ENCODE peak calls at places on chromosomes 7 and 10, in six cellular contexts. F is iris pigment epithelial cell; I is choroid plexus epithelial cell; U is GM04504; R is RWPE1; P is stimulated activated CD4-positive, alpha-beta T cell treated with anti-CD3 and anti-CD28 coated beads, Interleukin-2, amount 100 ng/mL, for 48 hours. O is an unnamed sample.

GRCh38 chr7:99473315-99473596 is 566 bp downstream of the ZNF789 start:
- DNase-seq in P (no peak), F (peak), R (peak), U (peak), I (peak), O (peak)

GRCh38 chr10:49001861-49002675 is 62.4 kb upstream of the LRRC18 start:
- DNase-seq in P (no peak), R (no peak), F (no peak), I (peak), U (no peak), O (no peak)

GRCh38 chr7:127759945-127760421 is 108.0 kb downstream of the SND1 start:
- DNase-seq in U (no peak), R (no peak), I (no peak), F (no peak), P (no peak), O (no peak)

GRCh38 chr7:106891545-106892410 is 26.7 kb downstream of the PIK3CG start:
- DNase-seq in R (no peak), I (no peak), U (no peak), P (no peak), F (no peak), O (no peak)

GRCh38 chr7:30770936-30771858 is at the start of gene MINDY4:
- DNase-seq in P (peak), F (peak), U (peak), R (peak), I (peak), O (peak)

GRCh38 chr7:83270407-83270806 is 107.7 kb upstream of the PCLO start:
- DNase-seq in R (no peak), U (no peak), I (no peak), F (no peak), P (no peak), O (no peak)

GRCh38 chr10:127612-128432 is 7.4 kb upstream of the ZMYND11 start:
- DNase-seq in F (no peak), U (no peak), I (no peak), P (no peak), R (no peak), O (no peak)

GRCh38 chr7:82098410-82098809 is 328.6 kb upstream of the HGF start:
- DNase-seq in U (no peak), F (no peak), P (no peak), I (no peak), R (no peak), O (no peak)

GRCh38 chr10:84352251-84352842 is 24.0 kb downstream of the CCSER2 start:
- DNase-seq in F (peak), P (peak), U (no peak), I (peak), R (peak), O (peak)

GRCh38 chr7:148747274-148747673 is 48.6 kb downstream of the CUL1 start:
- DNase-seq in U (no peak), F (no peak), I (no peak), R (peak), P (no peak), O (no peak)

GRCh38 chr10:123301077-123301875 is 147.1 kb downstream of the BUB3 start:
- DNase-seq in R (peak), P (no peak), I (no peak), U (peak), F (peak), O (no peak)

GRCh38 chr10:129031233-129032150 is 435.5 kb upstream of the MGMT start:
- DNase-seq in I (peak), F (peak), U (peak), R (peak), P (peak), O (peak)

GRCh38 chr7:25527665-25528064 is 299.4 kb upstream of the NPVF start:
- DNase-seq in F (no peak), P (no peak), R (no peak), U (no peak), I (no peak), O (no peak)

GRCh38 chr7:44324204-44325126 is 929 bp downstream of the CAMK2B start:
- DNase-seq in I (no peak), U (no peak), F (no peak), P (no peak), R (no peak), O (no peak)

O was measured in fibroblast of villous mesenchyme.